ENCODE peak calls at places on chromosomes 7 and 10, in five cellular contexts. W, J, O, A and Q are unnamed samples.

GRCh38 chr10:60958892-60959601 is 15.1 kb upstream of the RHOBTB1 start:
- DNase-seq in J (no peak), W (no peak), O (no peak), A (no peak), Q (no peak)

GRCh38 chr7:104985259-104985617 is 28.8 kb upstream of the KMT2E start:
- DNase-seq in A (no peak), O (no peak), W (no peak), J (no peak), Q (no peak)

GRCh38 chr10:31977440-31978157 is 49.0 kb upstream of the ARHGAP12 start:
- DNase-seq in O (peak), A (no peak), J (no peak), W (peak), Q (no peak)

GRCh38 chr7:34060548-34060947 is 155.2 kb downstream of the BMPER start:
- DNase-seq in W (no peak), O (no peak), A (no peak), J (no peak), Q (no peak)

GRCh38 chr7:25771491-25771890 is 380.5 kb upstream of the NFE2L3 start:
- DNase-seq in A (no peak), W (no peak), O (no peak), J (no peak), Q (no peak)

GRCh38 chr7:28986028-28986427 is 27.9 kb upstream of the TRIL start:
- DNase-seq in W (no peak), O (no peak), A (no peak), J (no peak), Q (peak)

GRCh38 chr7:93902777-93903423 is 3.5 kb upstream of the GNGT1 start:
- DNase-seq in O (peak), A (no peak), W (peak), J (no peak), Q (peak)

GRCh38 chr7:100588438-100588837 is 2.3 kb downstream of the FBXO24 start:
- DNase-seq in O (no peak), A (no peak), W (no peak), J (no peak), Q (no peak)

GRCh38 chr10:128908109-128908898 is 558.7 kb upstream of the MGMT start:
- DNase-seq in W (peak), A (no peak), O (no peak), J (no peak), Q (no peak)

GRCh38 chr10:14371616-14372015 is 40.9 kb upstream of the FRMD4A start:
- DNase-seq in A (no peak), W (no peak), J (no peak), O (no peak), Q (no peak)

GRCh38 chr10:4196948-4197390 is 412.0 kb upstream of the KLF6 start:
- DNase-seq in A (no peak), J (no peak), W (no peak), O (no peak), Q (no peak)

GRCh38 chr7:132768099-132768498 is 191.8 kb upstream of the PLXNA4 start:
- DNase-seq in W (no peak), O (no peak), A (no peak), J (no peak), Q (no peak)

GRCh38 chr7:4269746-4270145 is 412.3 kb upstream of the FOXK1 start:
- DNase-seq in J (no peak), O (no peak), W (no peak), A (no peak), Q (no peak)

GRCh38 chr7:108623220-108623619 is 53.5 kb downstream of the DNAJB9 start:
- DNase-seq in O (no peak), J (no peak), A (no peak), W (no peak), Q (no peak)

GRCh38 chr10:86653987-86654386 is 360 bp upstream of the OPN4 start:
- DNase-seq in J (no peak), O (no peak), W (no peak), A (no peak), Q (no peak)

GRCh38 chr7:107167483-107168232 is 1.1 kb upstream of the HBP1 start:
- DNase-seq in O (peak), W (peak), A (peak), J (peak), Q (peak)

GRCh38 chr10:80579849-80580645 is 42.3 kb downstream of the SH2D4B start:
- DNase-seq in O (no peak), J (no peak), W (no peak), A (no peak), Q (no peak)

GRCh38 chr7:14837216-14837615 is 65.3 kb downstream of the DGKB start:
- DNase-seq in O (no peak), W (no peak), J (no peak), A (no peak), Q (no peak)

GRCh38 chr10:49499305-49499851 is 39.5 kb downstream of the ERCC6 start:
- DNase-seq in O (no peak), W (no peak), J (no peak), A (no peak), Q (no peak)

GRCh38 chr10:93139059-93139658 is 65.5 kb downstream of the CYP26A1 start:
- DNase-seq in O (no peak), W (no peak), A (no peak), J (no peak), Q (no peak)